ENCODE peak calls at places on chromosomes 7 and 10, in five cellular contexts. H, Y, Z, F and A are unnamed samples.
A peak's percentile ranks its signal among the peaks of the same experiment; 100 is the strongest.

GRCh38 chr10:125165584-125166340 is 5.4 kb upstream of the CTBP2 start:
- DNase-seq in H (no peak), Y (no peak), Z (no peak), F (no peak), A (no peak)

GRCh38 chr10:84140036-84140379 is 699 bp downstream of the GHITM start:
- DNase-seq in H (peak; percentile 40), Y (no peak), Z (peak; percentile 6), F (no peak), A (no peak)

GRCh38 chr7:66250711-66251110 is 45.6 kb downstream of the TPST1 start:
- DNase-seq in H (peak; percentile 84), Y (no peak), Z (peak; percentile 24), F (no peak), A (no peak)

GRCh38 chr7:100826546-100827329 is 585 bp downstream of the EPHB4 start:
- DNase-seq in H (no peak), Y (no peak), Z (no peak), F (no peak), A (no peak)

GRCh38 chr10:93438796-93439253 is 43.3 kb downstream of the MYOF start:
- DNase-seq in H (no peak), Y (no peak), Z (no peak), F (no peak), A (no peak)

GRCh38 chr7:40498933-40499332 is 364.1 kb downstream of the SUGCT start:
- DNase-seq in H (no peak), Y (no peak), Z (no peak), F (no peak), A (no peak)

GRCh38 chr7:1295776-1296726 is 63.4 kb downstream of the UNCX start:
- DNase-seq in H (no peak), Y (no peak), Z (no peak), F (peak; percentile 34), A (no peak)

GRCh38 chr7:158284121-158284520 is 303.5 kb downstream of the PTPRN2 start:
- DNase-seq in H (no peak), Y (no peak), Z (no peak), F (no peak), A (no peak)

GRCh38 chr10:133391249-133391635 is 2.7 kb upstream of the MTG1 start:
- DNase-seq in H (no peak), Y (no peak), Z (no peak), F (no peak), A (no peak)

GRCh38 chr10:90470971-90471370 is 386.9 kb downstream of the HTR7 start:
- DNase-seq in H (no peak), Y (no peak), Z (no peak), F (no peak), A (no peak)

GRCh38 chr10:46224414-46224682 is 62.4 kb upstream of the ANTXRL start:
- DNase-seq in H (no peak), Y (no peak), Z (no peak), F (no peak), A (no peak)

GRCh38 chr10:71366710-71367109 is 30.0 kb upstream of the CDH23 start:
- DNase-seq in H (no peak), Y (no peak), Z (no peak), F (no peak), A (no peak)

GRCh38 chr7:159032310-159032709 is 112.4 kb downstream of the VIPR2 start:
- DNase-seq in H (no peak), Y (no peak), Z (no peak), F (no peak), A (no peak)

GRCh38 chr7:155357573-155358041 is 59.9 kb downstream of the INSIG1 start:
- DNase-seq in H (peak; percentile 72), Y (no peak), Z (no peak), F (peak; percentile 45), A (no peak)

GRCh38 chr7:158814637-158815036 is 14.7 kb downstream of the ESYT2 start:
- DNase-seq in H (no peak), Y (no peak), Z (no peak), F (peak; percentile 86), A (no peak)

GRCh38 chr7:84302949-84303348 is 108.4 kb upstream of the SEMA3A start:
- DNase-seq in H (no peak), Y (no peak), Z (no peak), F (no peak), A (no peak)